ENCODE peak calls at places on chromosomes 1 and 21, in five cellular contexts. Q, J, R, L and C are unnamed samples.
A peak's percentile ranks its signal among the peaks of the same experiment; 100 is the strongest.

GRCh38 chr1:9724706-9725476 is 73.4 kb downstream of the PIK3CD start:
- DNase-seq in Q (peak; percentile 68), J (peak; percentile 47), R (peak; percentile 69), L (peak; percentile 67), C (no peak)

GRCh38 chr1:95238304-95238703 is 4.3 kb downstream of the RWDD3 start:
- DNase-seq in Q (no peak), J (no peak), R (no peak), L (no peak), C (no peak)

GRCh38 chr21:38770660-38771059 is 35.1 kb upstream of the ETS2 start:
- DNase-seq in Q (no peak), J (no peak), R (no peak), L (no peak), C (no peak)

GRCh38 chr1:3161130-3161840 is 92.3 kb downstream of the PRDM16 start:
- DNase-seq in Q (no peak), J (no peak), R (no peak), L (no peak), C (no peak)

GRCh38 chr1:230429072-230429735 is 3.1 kb upstream of the PGBD5 start:
- DNase-seq in Q (no peak), J (no peak), R (no peak), L (no peak), C (no peak)

GRCh38 chr1:97243973-97244560 is 522.5 kb downstream of the PTBP2 start:
- DNase-seq in Q (no peak), J (peak; percentile 29), R (no peak), L (no peak), C (no peak)

GRCh38 chr1:198493324-198493723 is 47.2 kb downstream of the ATP6V1G3 start:
- DNase-seq in Q (no peak), J (no peak), R (no peak), L (no peak), C (no peak)

GRCh38 chr1:1013105-1013921 is at the start of gene ISG15:
- DNase-seq in Q (peak; percentile 82), J (peak; percentile 83), R (peak; percentile 87), L (no peak), C (peak; percentile 58)

GRCh38 chr1:8711161-8711560 is 106.3 kb downstream of the RERE start:
- DNase-seq in Q (no peak), J (no peak), R (no peak), L (no peak), C (no peak)

GRCh38 chr1:37477198-37477931 is 3.0 kb downstream of the ZC3H12A start:
- DNase-seq in Q (peak; percentile 72), J (peak; percentile 78), R (peak; percentile 94), L (no peak), C (no peak)

GRCh38 chr21:44440241-44441040 is 14.9 kb upstream of the LRRC3 start:
- DNase-seq in Q (no peak), J (no peak), R (no peak), L (no peak), C (no peak)

GRCh38 chr1:16158025-16158424 is 2.2 kb upstream of the EPHA2 start:
- DNase-seq in Q (peak; percentile 16), J (no peak), R (no peak), L (no peak), C (no peak)

GRCh38 chr1:159188375-159188788 is 16.3 kb upstream of the ACKR1 start:
- DNase-seq in Q (no peak), J (peak; percentile 22), R (peak; percentile 20), L (no peak), C (no peak)

GRCh38 chr1:105137543-105138444 is 1388.1 kb downstream of the AMY1C start:
- DNase-seq in Q (no peak), J (no peak), R (peak; percentile 10), L (no peak), C (no peak)

GRCh38 chr1:156025873-156026272 is 5.1 kb upstream of the SSR2 start:
- DNase-seq in Q (no peak), J (peak; percentile 45), R (peak; percentile 71), L (peak; percentile 78), C (no peak)

GRCh38 chr1:207867136-207868081 is 43.5 kb downstream of the CD34 start:
- DNase-seq in Q (no peak), J (no peak), R (no peak), L (no peak), C (no peak)

GRCh38 chr1:187067160-187067559 is 238.4 kb downstream of the PLA2G4A start:
- DNase-seq in Q (no peak), J (no peak), R (no peak), L (no peak), C (no peak)

GRCh38 chr1:222769181-222769580 is 32.2 kb downstream of the FAM177B start:
- DNase-seq in Q (no peak), J (no peak), R (no peak), L (no peak), C (no peak)
- TF ChIP-seq CTCF in Q (no peak), J (no peak), R (peak; percentile 33), L (no peak), C (no peak)

GRCh38 chr21:33035147-33035546 is 9.4 kb downstream of the OLIG2 start:
- DNase-seq in Q (no peak), J (no peak), R (no peak), L (no peak), C (no peak)
- TF ChIP-seq CTCF in Q (no peak), J (no peak), R (no peak), L (no peak), C (no peak)

DNA sequence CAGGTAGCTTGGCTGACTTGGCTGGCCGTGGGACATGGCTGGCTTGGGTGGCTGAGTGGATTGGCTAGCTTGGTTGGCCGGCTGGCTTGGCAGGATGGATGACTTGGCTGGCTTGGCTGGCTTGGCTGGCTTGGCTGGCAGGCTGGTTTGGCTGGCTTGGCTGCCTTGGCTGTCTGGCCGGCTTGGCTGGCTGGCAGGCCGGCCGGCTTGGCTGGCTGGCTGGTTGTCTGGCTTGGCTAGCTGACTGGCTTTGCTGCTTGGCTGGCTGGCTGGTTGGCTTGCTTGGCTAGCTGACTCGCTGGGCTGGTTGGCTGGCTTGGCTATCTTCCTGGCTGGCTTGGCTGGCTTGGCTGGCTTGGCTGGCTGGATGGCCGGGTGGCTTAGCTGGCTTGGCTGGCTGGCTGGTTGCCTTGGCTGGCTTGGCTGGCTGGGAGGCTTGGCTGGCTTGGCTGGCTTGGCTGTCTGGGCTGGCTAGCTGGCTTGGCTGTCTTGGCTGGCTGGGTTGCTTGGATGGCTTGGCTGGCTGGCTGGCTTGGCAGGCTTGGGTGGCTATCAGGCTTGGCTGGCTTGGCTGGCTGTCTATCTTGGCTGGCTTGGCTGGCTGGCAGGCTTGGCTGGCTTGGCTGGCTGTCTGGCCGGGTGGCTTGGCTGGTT is 129.7 kb upstream of the FAM72C start:
- DNase-seq in Q (peak; percentile 1), J (no peak), R (no peak), L (no peak), C (peak; percentile 22)
- TF ChIP-seq CTCF in Q (no peak), J (no peak), R (no peak), L (no peak), C (no peak)

DNA sequence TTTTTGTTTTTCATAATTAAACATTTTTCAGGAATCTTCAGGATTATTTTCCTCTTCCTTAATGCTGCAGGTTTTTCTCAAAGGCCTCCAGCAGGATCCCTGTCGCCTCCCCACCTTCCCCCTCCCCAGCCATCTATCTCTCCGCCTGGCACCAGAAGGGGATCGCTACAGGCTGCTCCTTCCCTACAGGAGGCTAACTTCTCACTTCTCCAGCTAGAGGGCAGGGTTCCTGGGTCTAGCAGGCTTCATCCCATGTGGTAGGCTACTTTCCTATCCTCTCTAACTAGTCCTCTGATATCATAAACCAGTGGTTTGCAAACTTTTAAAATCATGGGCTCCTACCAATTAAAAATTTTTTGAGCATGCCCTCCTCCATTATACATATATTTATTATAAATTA is 104.1 kb downstream of the KCNN3 start:
- DNase-seq in Q (no peak), J (peak; percentile 34), R (peak; percentile 61), L (peak; percentile 76), C (no peak)
- TF ChIP-seq CTCF in Q (peak; percentile 25), J (peak; percentile 44), R (peak; percentile 39), L (peak; percentile 45), C (no peak)

GRCh38 chr1:202700061-202700460 is 10.2 kb downstream of the SYT2 start:
- DNase-seq in Q (no peak), J (no peak), R (no peak), L (no peak), C (no peak)
- TF ChIP-seq CTCF in Q (no peak), J (no peak), R (no peak), L (no peak), C (no peak)

GRCh38 chr1:33002006-33002405 is 34.7 kb downstream of the AK2 start:
- DNase-seq in Q (no peak), J (no peak), R (no peak), L (no peak), C (no peak)

GRCh38 chr1:32998997-32999396 is 34.4 kb upstream of the RNF19B start:
- DNase-seq in Q (no peak), J (no peak), R (no peak), L (no peak), C (no peak)

GRCh38 chr1:33003657-33004056 is 33.0 kb downstream of the AK2 start:
- DNase-seq in Q (no peak), J (no peak), R (no peak), L (no peak), C (no peak)

GRCh38 chr1:33000427-33001026 is 35.9 kb upstream of the RNF19B start:
- DNase-seq in Q (no peak), J (no peak), R (no peak), L (no peak), C (no peak)

GRCh38 chr1:33001282-33001681 is 35.4 kb downstream of the AK2 start:
- DNase-seq in Q (no peak), J (no peak), R (no peak), L (no peak), C (no peak)
- TF ChIP-seq CTCF in Q (no peak), J (no peak), R (no peak), L (no peak), C (no peak)

GRCh38 chr1:246332078-246332477 is 175.0 kb downstream of the SMYD3 start:
- DNase-seq in Q (no peak), J (no peak), R (no peak), L (no peak), C (no peak)

GRCh38 chr1:246333855-246334254 is 173.2 kb downstream of the SMYD3 start:
- DNase-seq in Q (no peak), J (no peak), R (no peak), L (no peak), C (no peak)

GRCh38 chr1:246324711-246325110 is 182.4 kb downstream of the SMYD3 start:
- DNase-seq in Q (no peak), J (peak; percentile 72), R (no peak), L (peak; percentile 50), C (no peak)

GRCh38 chr1:246335126-246335525 is 172.0 kb downstream of the SMYD3 start:
- DNase-seq in Q (no peak), J (no peak), R (no peak), L (no peak), C (no peak)

DNA sequence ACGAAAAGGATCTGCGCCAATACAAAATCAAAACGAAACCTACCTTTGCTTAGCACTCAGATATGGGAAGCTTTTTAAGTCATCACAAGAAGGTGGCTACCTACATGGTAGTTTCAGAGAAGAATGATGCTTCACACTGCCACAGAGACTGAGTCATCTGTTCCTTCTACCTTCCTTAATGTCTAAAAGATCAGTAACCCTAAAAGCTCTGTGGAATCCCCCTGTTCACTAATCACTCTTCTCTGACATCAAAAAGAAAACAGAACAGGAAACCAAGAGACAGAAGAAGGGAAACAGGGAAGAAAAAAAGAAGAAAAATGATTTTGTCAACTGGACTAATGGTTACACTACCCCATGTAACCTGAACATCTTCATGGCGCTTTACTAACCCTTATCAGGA is 177.2 kb downstream of the SMYD3 start:
- DNase-seq in Q (no peak), J (no peak), R (no peak), L (no peak), C (no peak)
- TF ChIP-seq CTCF in Q (no peak), J (no peak), R (no peak), L (no peak), C (no peak)